ENCODE peak calls at places on chromosomes 7 and 10, in four cellular contexts. H is colonic mucosa, E is ELF-1, C is pancreas. Y is an unnamed sample.

GRCh38 chr7:151173386-151174245 is 6.1 kb upstream of the GBX1 start:
- DNase-seq in H (no peak), E (no peak), C (no peak), Y (no peak)

GRCh38 chr7:33886100-33886623 is 19.2 kb upstream of the BMPER start:
- DNase-seq in H (no peak), E (peak), C (no peak), Y (no peak)

GRCh38 chr7:6628045-6628444 is 9.1 kb upstream of the ZNF316 start:
- DNase-seq in H (no peak), E (no peak), C (no peak), Y (no peak)

GRCh38 chr7:85186083-85186520 is 754 bp downstream of the SEMA3D start:
- DNase-seq in H (peak), E (peak), C (no peak), Y (peak)

GRCh38 chr10:124917168-124917938 is 24.6 kb upstream of the ZRANB1 start:
- DNase-seq in H (peak), E (peak), C (peak), Y (peak)

GRCh38 chr7:46569117-46569433 is 648.0 kb upstream of the IGFBP3 start:
- DNase-seq in H (no peak), E (peak), C (no peak), Y (no peak)

GRCh38 chr7:19464751-19465150 is 244.1 kb downstream of the POLR1F start:
- DNase-seq in H (no peak), E (no peak), C (no peak), Y (no peak)

GRCh38 chr10:74586088-74586585 is 240.3 kb upstream of the KAT6B start:
- DNase-seq in H (no peak), E (peak), C (peak), Y (no peak)

GRCh38 chr7:104196161-104196560 is 11.7 kb downstream of the ORC5 start:
- DNase-seq in H (no peak), E (no peak), C (no peak), Y (no peak)

GRCh38 chr10:11300563-11300962 is 282.9 kb downstream of the CELF2 start:
- DNase-seq in H (no peak), E (no peak), C (no peak), Y (no peak)

GRCh38 chr7:2812831-2813230 is 31.3 kb downstream of the GNA12 start:
- DNase-seq in H (no peak), E (no peak), C (no peak), Y (no peak)

GRCh38 chr10:96321822-96322221 is 17.6 kb downstream of the DNTT start:
- DNase-seq in H (no peak), E (no peak), C (no peak), Y (no peak)

Y was measured in lung.